ENCODE peak calls at places on chromosome 22, in ten cellular contexts. J, B, F, E, H, G, V, C, T and S are unnamed samples.

GRCh38 chr22:17167486-17167885 is 8.4 kb upstream of the HDHD5 start:
- DNase-seq in J (no peak), V (no peak), F (no peak), H (no peak), E (no peak), C (no peak), B (no peak), G (no peak), T (no peak), S (no peak)

GRCh38 chr22:39244496-39245129 is at the start of gene PDGFB:
- DNase-seq in V (peak; percentile 37), C (peak; percentile 50), J (peak; percentile 54), B (no peak), H (peak; percentile 32), F (no peak), T (peak; percentile 86), E (no peak), G (no peak), S (peak; percentile 72)

GRCh38 chr22:23781533-23781932 is 5.2 kb upstream of the SMARCB1 start:
- DNase-seq in J (no peak), T (no peak), E (no peak), F (no peak), V (peak; percentile 87), C (no peak), G (peak; percentile 32), B (no peak), H (no peak), S (peak; percentile 50)

GRCh38 chr22:17158176-17158567 is 905 bp downstream of the HDHD5 start:
- DNase-seq in G (no peak), T (no peak), H (no peak), B (no peak), F (no peak), E (no peak), V (no peak), C (no peak), J (no peak), S (no peak)

GRCh38 chr22:29729161-29729560 is 9.4 kb downstream of the CABP7 start:
- DNase-seq in T (no peak), V (no peak), J (no peak), H (no peak), B (no peak), G (no peak), E (no peak), C (no peak), F (no peak), S (no peak)

GRCh38 chr22:21628386-21629261 is 1.2 kb downstream of the YDJC start:
- DNase-seq in J (no peak), V (no peak), G (no peak), F (no peak), H (no peak), B (no peak), C (no peak), E (no peak), T (no peak), S (no peak)

GRCh38 chr22:22855617-22856308 is 31.9 kb upstream of the IGLL5 start:
- DNase-seq in F (peak; percentile 25), G (no peak), H (no peak), C (no peak), T (no peak), V (no peak), B (no peak), E (no peak), J (peak; percentile 57), S (peak; percentile 45)

GRCh38 chr22:46263208-46263575 is at the start of gene PKDREJ:
- DNase-seq in V (no peak), H (no peak), G (no peak), E (no peak), C (no peak), F (no peak), J (no peak), B (no peak), T (no peak), S (no peak)

GRCh38 chr22:24768537-24769374 is 5.8 kb downstream of the PIWIL3 start:
- DNase-seq in F (peak; percentile 51), B (no peak), C (peak; percentile 79), E (peak; percentile 54), H (no peak), V (peak; percentile 69), J (peak; percentile 73), T (peak; percentile 73), G (peak; percentile 56), S (peak; percentile 88)

GRCh38 chr22:44878483-44879300 is 126.3 kb downstream of the ARHGAP8 start:
- DNase-seq in H (no peak), F (no peak), B (no peak), T (no peak), E (no peak), C (no peak), V (no peak), J (no peak), G (no peak), S (no peak)

GRCh38 chr22:37256075-37256726 is 12.1 kb upstream of the RAC2 start:
- DNase-seq in J (no peak), E (no peak), T (no peak), G (no peak), V (no peak), H (no peak), C (no peak), B (no peak), F (no peak), S (no peak)

GRCh38 chr22:44887941-44888366 is 121.9 kb downstream of the PHF21B start:
- DNase-seq in T (no peak), H (no peak), E (no peak), B (no peak), C (no peak), F (no peak), J (no peak), G (no peak), V (no peak), S (no peak)

GRCh38 chr22:22771696-22772377 is 115.8 kb upstream of the IGLL5 start:
- DNase-seq in B (no peak), H (no peak), G (no peak), C (no peak), T (no peak), F (no peak), V (no peak), E (no peak), J (no peak), S (no peak)